ENCODE peak calls at places on chromosomes 16 and 17, in seven cellular contexts. G is neural progenitor cell, Q is GM23248, V is mammary epithelial cell, R is keratinocyte, U is hepatocyte, W is A673. N is an unnamed sample.

GRCh38 chr17:19531780-19532501 is 1.7 kb upstream of the SLC47A1 start:
- DNase-seq in U (no peak), R (no peak), V (no peak), G (no peak), Q (peak; percentile 29), W (no peak), N (no peak)

GRCh38 chr16:67767953-67768352 is 38.4 kb downstream of the RANBP10 start:
- DNase-seq in V (peak; percentile 51), Q (peak; percentile 77), G (no peak), R (peak; percentile 5), U (peak; percentile 29), W (no peak), N (no peak)

GRCh38 chr17:7644768-7645167 is 6.0 kb upstream of the ATP1B2 start:
- DNase-seq in Q (no peak), R (no peak), W (no peak), V (no peak), U (no peak), G (no peak), N (no peak)

GRCh38 chr17:39196820-39197331 is 593 bp downstream of the CACNB1 start:
- DNase-seq in U (peak; percentile 30), G (peak; percentile 34), R (no peak), Q (peak; percentile 63), W (no peak), V (no peak), N (no peak)

GRCh38 chr16:74633686-74634085 is 26.8 kb upstream of the GLG1 start:
- DNase-seq in R (no peak), G (no peak), W (no peak), V (no peak), U (no peak), Q (no peak), N (no peak)

GRCh38 chr16:12319464-12320030 is 343.0 kb downstream of the SNX29 start:
- DNase-seq in W (no peak), Q (peak; percentile 7), V (no peak), G (no peak), U (no peak), R (no peak), N (no peak)

GRCh38 chr17:54898576-54898975 is 2.1 kb upstream of the TOM1L1 start:
- DNase-seq in V (no peak), Q (no peak), U (no peak), R (no peak), G (no peak), W (no peak), N (no peak)

GRCh38 chr16:55055262-55055661 is 124.6 kb downstream of the IRX5 start:
- DNase-seq in R (no peak), W (no peak), U (no peak), V (no peak), G (no peak), Q (no peak), N (no peak)

GRCh38 chr16:69924777-69925191 is 26.4 kb upstream of the CLEC18A start:
- DNase-seq in U (peak; percentile 51), Q (peak; percentile 95), G (no peak), W (no peak), R (no peak), V (peak; percentile 74), N (no peak)

GRCh38 chr17:6775871-6776405 is at the start of gene FBXO39:
- DNase-seq in G (peak; percentile 66), V (no peak), R (no peak), U (no peak), W (no peak), Q (peak; percentile 45), N (no peak)

GRCh38 chr16:23206986-23207385 is 24.4 kb downstream of the SCNN1G start:
- DNase-seq in R (no peak), W (no peak), G (no peak), V (no peak), U (no peak), Q (no peak), N (no peak)

GRCh38 chr17:35313875-35314409 is 59.5 kb downstream of the SLFN11 start:
- DNase-seq in G (no peak), V (no peak), U (no peak), R (no peak), W (no peak), Q (peak; percentile 0), N (no peak)

GRCh38 chr16:27639588-27640276 is 89.8 kb downstream of the KATNIP start:
- DNase-seq in R (peak; percentile 36), V (peak; percentile 41), G (peak; percentile 67), U (peak; percentile 66), Q (peak; percentile 65), W (peak; percentile 67), N (no peak)

GRCh38 chr17:20284575-20284974 is 182.8 kb downstream of the LGALS9B start:
- DNase-seq in W (peak; percentile 44), Q (no peak), G (no peak), U (no peak), V (no peak), R (no peak), N (no peak)

GRCh38 chr17:20059728-20060188 is 50.6 kb downstream of the SPECC1 start:
- DNase-seq in R (no peak), G (no peak), U (no peak), V (peak; percentile 48), W (no peak), Q (peak; percentile 28), N (no peak)

GRCh38 chr16:1310832-1311200 is 1.4 kb downstream of the UBE2I start:
- DNase-seq in R (no peak), Q (peak; percentile 65), V (no peak), G (peak; percentile 61), U (peak; percentile 43), W (no peak), N (no peak)

GRCh38 chr16:65934443-65934842 is 432.0 kb upstream of the CDH5 start:
- DNase-seq in W (no peak), Q (no peak), G (no peak), V (no peak), U (no peak), R (no peak), N (no peak)

GRCh38 chr17:4463818-4464501 is 30.2 kb downstream of the SPNS3 start:
- DNase-seq in R (no peak), Q (no peak), W (no peak), G (no peak), U (no peak), V (no peak), N (no peak)

GRCh38 chr17:40168262-40168832 is 8.9 kb upstream of the RAPGEFL1 start:
- DNase-seq in U (peak; percentile 78), Q (peak; percentile 81), W (peak; percentile 41), R (no peak), G (peak; percentile 77), V (peak; percentile 49), N (no peak)

GRCh38 chr17:40615295-40615988 is 32.2 kb downstream of the SMARCE1 start:
- DNase-seq in U (peak; percentile 79), Q (peak; percentile 58), G (peak; percentile 68), R (no peak), W (no peak), V (peak; percentile 67), N (no peak)

GRCh38 chr17:81386646-81387234 is 8.5 kb upstream of the BAHCC1 start:
- DNase-seq in V (no peak), R (no peak), Q (no peak), U (peak; percentile 75), W (no peak), G (peak; percentile 75), N (no peak)

GRCh38 chr17:81388612-81389367 is 6.5 kb upstream of the BAHCC1 start:
- DNase-seq in Q (no peak), U (no peak), G (peak; percentile 80), R (no peak), V (no peak), W (no peak), N (no peak)

GRCh38 chr17:81389585-81389984 is 5.7 kb upstream of the BAHCC1 start:
- DNase-seq in W (no peak), V (no peak), G (no peak), U (no peak), R (no peak), Q (no peak), N (no peak)

GRCh38 chr17:81387235-81388060 is 7.8 kb upstream of the BAHCC1 start:
- DNase-seq in U (peak; percentile 80), W (peak; percentile 86), G (peak; percentile 86), R (no peak), Q (peak; percentile 75), V (no peak), N (no peak)

DNA sequence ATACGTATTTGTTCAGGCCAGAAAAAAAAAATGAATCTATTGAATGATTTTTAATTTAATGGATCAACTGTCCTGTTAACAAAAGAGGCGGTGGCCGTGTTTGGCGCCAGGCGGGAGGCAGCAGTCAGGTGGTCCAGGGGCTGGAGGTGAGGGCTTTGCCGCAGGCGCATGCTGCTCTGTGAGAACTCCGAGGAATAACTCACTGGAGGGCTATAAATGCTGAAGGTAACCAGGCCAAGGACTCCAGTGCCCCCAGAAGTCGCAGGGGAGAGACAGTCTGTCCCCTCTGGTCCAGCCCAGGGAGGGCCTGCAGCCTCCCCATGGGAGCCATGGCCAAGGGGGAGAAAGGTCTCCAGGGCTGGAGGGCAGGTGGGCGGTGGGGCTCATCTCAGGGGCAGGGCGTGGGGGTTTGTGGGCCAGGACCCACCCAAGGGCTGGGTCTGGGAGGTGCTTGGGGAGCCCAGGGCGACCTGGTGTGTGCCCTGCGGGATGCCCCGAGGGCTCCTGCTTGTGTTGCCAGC is 7.1 kb upstream of the BAHCC1 start:
- DNase-seq in G (no peak), U (no peak), R (no peak), W (no peak), Q (no peak), V (no peak), N (no peak)
- TF ChIP-seq EZH2 in G (no peak), U (no peak), R (no peak), W (no peak), Q (no peak), V (no peak), N (no peak)

DNA sequence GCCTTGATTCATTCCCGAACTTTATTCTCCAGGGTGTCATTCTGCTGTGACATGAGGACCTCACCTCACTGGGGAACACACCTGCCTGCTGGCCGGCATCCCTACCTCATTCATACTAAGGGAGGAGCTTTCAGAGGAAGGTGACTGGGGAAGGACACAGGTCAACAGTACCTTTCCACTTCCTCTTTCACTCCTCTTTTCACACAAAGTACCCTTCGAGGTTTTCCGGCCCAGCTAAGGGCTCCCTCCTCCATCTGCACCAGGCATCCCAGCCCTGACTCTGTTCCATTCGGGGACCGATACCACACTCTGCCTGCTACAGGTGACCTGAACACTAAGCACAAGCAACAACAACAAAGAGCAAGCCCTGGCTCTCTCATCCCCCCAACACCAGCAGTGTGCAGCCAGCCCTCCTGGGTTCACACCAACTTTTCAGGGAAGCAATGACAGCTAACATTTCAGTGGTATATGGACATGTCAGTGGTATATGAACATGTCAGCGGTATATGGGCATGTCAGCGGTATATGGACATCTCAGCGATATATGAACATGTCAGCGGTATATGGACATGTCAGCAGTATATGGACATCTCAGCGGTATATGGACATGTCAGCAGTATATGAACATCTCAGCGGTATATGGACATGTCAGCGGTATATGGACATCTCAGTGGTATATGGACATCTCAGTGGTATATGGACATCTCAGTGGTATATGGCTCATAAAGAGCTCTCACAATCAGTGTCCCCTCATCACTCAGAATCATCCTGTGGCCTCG is 16.0 kb downstream of the TRIM25 start:
- DNase-seq in G (no peak), U (no peak), R (no peak), V (no peak), Q (no peak), W (no peak), N (no peak)
- H3K36me3 ChIP-seq in G (no peaks in the 10 kb centered on the region), U (no peaks in the 10 kb centered on the region), R (peaks cover 73% of the 10 kb centered on the region), V (peaks cover 32% of the 10 kb centered on the region), Q (peaks cover 36% of the 10 kb centered on the region), W (peaks cover 33% of the 10 kb centered on the region), N (peaks cover 28% of the 10 kb centered on the region)

GRCh38 chr16:88941051-88941932 is 35.7 kb downstream of the CBFA2T3 start:
- DNase-seq in G (peak; percentile 68), U (peak; percentile 59), W (no peak), R (no peak), V (no peak), Q (peak; percentile 11), N (no peak)
- H3K4me3 ChIP-seq in G (peak overlapping the region; percentile 57), U (peak overlapping the region; percentile 29), W (peak overlapping the region; percentile 54), R (no peak overlapping the region), V (no peak overlapping the region), Q (no peak overlapping the region), N (no peak overlapping the region)

GRCh38 chr17:48546924-48547838 is 2.3 kb upstream of the HOXB2 start:
- DNase-seq in G (no peak), R (no peak), W (peak; percentile 95), U (peak; percentile 42), Q (peak; percentile 59), V (peak; percentile 37), N (peak; percentile 34)
- TF ChIP-seq EZH2 in G (peak; percentile 78), R (no peak), W (no peak), U (peak; percentile 25), Q (no peak), V (no peak), N (no peak)

N was measured in SK-N-MC.